ENCODE peak calls at places on chromosomes 13 and 19, in five cellular contexts. One of them, this sample, is unnamed.

GRCh38 chr19:47615714-47616113 is 6.8 kb downstream of the BICRA start:
- DNase-seq in CD8-positive, alpha-beta T cell: no peak
- DNase-seq in cardiac muscle cell: no peak
- DNase-seq in adrenal gland: no peak
- DNase-seq in thoracic aorta: no peak
- DNase-seq in this sample: no peak

GRCh38 chr19:7928741-7929701 is 3.1 kb upstream of the CTXN1 start:
- DNase-seq in CD8-positive, alpha-beta T cell: peak; percentile 75
- DNase-seq in cardiac muscle cell: peak; percentile 92
- DNase-seq in adrenal gland: peak; percentile 70
- DNase-seq in thoracic aorta: no peak
- DNase-seq in this sample: no peak

GRCh38 chr19:18306903-18307681 is 15.8 kb downstream of the LSM4 start:
- DNase-seq in CD8-positive, alpha-beta T cell: peak; percentile 47
- DNase-seq in cardiac muscle cell: no peak
- DNase-seq in adrenal gland: no peak
- DNase-seq in thoracic aorta: no peak
- DNase-seq in this sample: no peak

GRCh38 chr19:39351537-39352037 is 9.4 kb downstream of the SAMD4B start:
- DNase-seq in CD8-positive, alpha-beta T cell: no peak
- DNase-seq in cardiac muscle cell: peak; percentile 8
- DNase-seq in adrenal gland: no peak
- DNase-seq in thoracic aorta: no peak
- DNase-seq in this sample: no peak

GRCh38 chr13:43229506-43229905 is 206.1 kb downstream of the DNAJC15 start:
- DNase-seq in CD8-positive, alpha-beta T cell: no peak
- DNase-seq in cardiac muscle cell: peak; percentile 64
- DNase-seq in adrenal gland: no peak
- DNase-seq in thoracic aorta: no peak
- DNase-seq in this sample: no peak

GRCh38 chr13:44412341-44412935 is 38.8 kb downstream of the SERP2 start:
- DNase-seq in CD8-positive, alpha-beta T cell: no peak
- DNase-seq in cardiac muscle cell: no peak
- DNase-seq in adrenal gland: no peak
- DNase-seq in thoracic aorta: no peak
- DNase-seq in this sample: no peak

GRCh38 chr19:15293751-15294505 is 38.4 kb downstream of the BRD4 start:
- DNase-seq in CD8-positive, alpha-beta T cell: no peak
- DNase-seq in cardiac muscle cell: peak; percentile 73
- DNase-seq in adrenal gland: no peak
- DNase-seq in thoracic aorta: no peak
- DNase-seq in this sample: no peak

GRCh38 chr13:106374631-106375030 is 160.8 kb downstream of the EFNB2 start:
- DNase-seq in CD8-positive, alpha-beta T cell: no peak
- DNase-seq in cardiac muscle cell: no peak
- DNase-seq in adrenal gland: no peak
- DNase-seq in thoracic aorta: no peak
- DNase-seq in this sample: no peak

GRCh38 chr19:16161848-16162247 is 11.5 kb downstream of the CIB3 start:
- DNase-seq in CD8-positive, alpha-beta T cell: no peak
- DNase-seq in cardiac muscle cell: peak; percentile 43
- DNase-seq in adrenal gland: no peak
- DNase-seq in thoracic aorta: no peak
- DNase-seq in this sample: no peak

GRCh38 chr13:57739089-57739488 is 107.5 kb downstream of the PCDH17 start:
- DNase-seq in CD8-positive, alpha-beta T cell: no peak
- DNase-seq in cardiac muscle cell: no peak
- DNase-seq in adrenal gland: no peak
- DNase-seq in thoracic aorta: no peak
- DNase-seq in this sample: no peak

GRCh38 chr19:2339644-2340310 is 11.3 kb downstream of the SPPL2B start:
- DNase-seq in CD8-positive, alpha-beta T cell: no peak
- DNase-seq in cardiac muscle cell: no peak
- DNase-seq in adrenal gland: no peak
- DNase-seq in thoracic aorta: no peak
- DNase-seq in this sample: no peak

GRCh38 chr13:112575295-112575622 is 12.7 kb downstream of the TUBGCP3 start:
- DNase-seq in CD8-positive, alpha-beta T cell: no peak
- DNase-seq in cardiac muscle cell: no peak
- DNase-seq in adrenal gland: no peak
- DNase-seq in thoracic aorta: no peak
- DNase-seq in this sample: no peak

GRCh38 chr13:113028336-113029060 is 59.5 kb downstream of the MCF2L start:
- DNase-seq in CD8-positive, alpha-beta T cell: no peak
- DNase-seq in cardiac muscle cell: no peak
- DNase-seq in adrenal gland: no peak
- DNase-seq in thoracic aorta: no peak
- DNase-seq in this sample: no peak

GRCh38 chr19:13492128-13492527 is 14.2 kb downstream of the CACNA1A start:
- DNase-seq in CD8-positive, alpha-beta T cell: no peak
- DNase-seq in cardiac muscle cell: peak; percentile 89
- DNase-seq in adrenal gland: no peak
- DNase-seq in thoracic aorta: no peak
- DNase-seq in this sample: no peak

GRCh38 chr13:109684836-109685602 is 101.4 kb downstream of the IRS2 start:
- DNase-seq in CD8-positive, alpha-beta T cell: no peak
- DNase-seq in cardiac muscle cell: peak; percentile 84
- DNase-seq in adrenal gland: no peak
- DNase-seq in thoracic aorta: no peak
- DNase-seq in this sample: no peak

GRCh38 chr19:12872941-12873890 is 8.0 kb downstream of the DNASE2 start:
- DNase-seq in CD8-positive, alpha-beta T cell: peak; percentile 28
- DNase-seq in cardiac muscle cell: peak; percentile 71
- DNase-seq in adrenal gland: peak; percentile 87
- DNase-seq in thoracic aorta: no peak
- DNase-seq in this sample: no peak

GRCh38 chr19:50963381-50963780 is 6.0 kb downstream of the KLK6 start:
- DNase-seq in CD8-positive, alpha-beta T cell: no peak
- DNase-seq in cardiac muscle cell: no peak
- DNase-seq in adrenal gland: no peak
- DNase-seq in thoracic aorta: no peak
- DNase-seq in this sample: no peak

GRCh38 chr13:100808848-100809247 is 134.3 kb upstream of the TMTC4 start:
- DNase-seq in CD8-positive, alpha-beta T cell: no peak
- DNase-seq in cardiac muscle cell: no peak
- DNase-seq in adrenal gland: no peak
- DNase-seq in thoracic aorta: no peak
- DNase-seq in this sample: no peak

GRCh38 chr13:99062593-99062992 is 84.7 kb upstream of the DOCK9 start:
- DNase-seq in CD8-positive, alpha-beta T cell: no peak
- DNase-seq in cardiac muscle cell: peak; percentile 43
- DNase-seq in adrenal gland: no peak
- DNase-seq in thoracic aorta: no peak
- DNase-seq in this sample: no peak

GRCh38 chr19:18312021-18312534 is 10.8 kb downstream of the LSM4 start:
- DNase-seq in CD8-positive, alpha-beta T cell: no peak
- DNase-seq in cardiac muscle cell: no peak
- DNase-seq in adrenal gland: no peak
- DNase-seq in thoracic aorta: no peak
- DNase-seq in this sample: no peak

GRCh38 chr13:102686024-102686423 is 8.8 kb downstream of the METTL21C start:
- DNase-seq in CD8-positive, alpha-beta T cell: no peak
- DNase-seq in cardiac muscle cell: no peak
- DNase-seq in adrenal gland: no peak
- DNase-seq in thoracic aorta: no peak
- DNase-seq in this sample: no peak

GRCh38 chr13:51793570-51794273 is 10.2 kb downstream of the DHRS12 start:
- DNase-seq in CD8-positive, alpha-beta T cell: no peak
- DNase-seq in cardiac muscle cell: peak; percentile 72
- DNase-seq in adrenal gland: peak; percentile 71
- DNase-seq in thoracic aorta: no peak
- DNase-seq in this sample: no peak

GRCh38 chr19:16370671-16371391 is 46.2 kb downstream of the KLF2 start:
- DNase-seq in CD8-positive, alpha-beta T cell: peak; percentile 42
- DNase-seq in cardiac muscle cell: no peak
- DNase-seq in adrenal gland: no peak
- DNase-seq in thoracic aorta: no peak
- DNase-seq in this sample: no peak

GRCh38 chr13:97440598-97440997 is 6.6 kb downstream of the RAP2A start:
- DNase-seq in CD8-positive, alpha-beta T cell: no peak
- DNase-seq in cardiac muscle cell: peak; percentile 33
- DNase-seq in adrenal gland: no peak
- DNase-seq in thoracic aorta: no peak
- DNase-seq in this sample: no peak

GRCh38 chr19:58560007-58560887 is 1.8 kb upstream of the UBE2M start:
- DNase-seq in CD8-positive, alpha-beta T cell: no peak
- DNase-seq in cardiac muscle cell: no peak
- DNase-seq in adrenal gland: no peak
- DNase-seq in thoracic aorta: no peak
- DNase-seq in this sample: no peak

GRCh38 chr19:42143341-42144234 is 11.3 kb upstream of the POU2F2 start:
- DNase-seq in CD8-positive, alpha-beta T cell: no peak
- DNase-seq in cardiac muscle cell: peak; percentile 65
- DNase-seq in adrenal gland: no peak
- DNase-seq in thoracic aorta: no peak
- DNase-seq in this sample: peak; percentile 68

GRCh38 chr19:46784262-46785053 is 3.9 kb downstream of the SLC1A5 start:
- DNase-seq in CD8-positive, alpha-beta T cell: peak; percentile 40
- DNase-seq in cardiac muscle cell: peak; percentile 95
- DNase-seq in adrenal gland: peak; percentile 26
- DNase-seq in thoracic aorta: no peak
- DNase-seq in this sample: no peak

GRCh38 chr13:95608640-95609280 is 35.7 kb downstream of the DZIP1 start:
- DNase-seq in CD8-positive, alpha-beta T cell: no peak
- DNase-seq in cardiac muscle cell: no peak
- DNase-seq in adrenal gland: no peak
- DNase-seq in thoracic aorta: no peak
- DNase-seq in this sample: no peak

GRCh38 chr19:42285546-42285945 is 16.4 kb upstream of the PRR19 start:
- DNase-seq in CD8-positive, alpha-beta T cell: no peak
- DNase-seq in cardiac muscle cell: no peak
- DNase-seq in adrenal gland: peak; percentile 34
- DNase-seq in thoracic aorta: no peak
- DNase-seq in this sample: no peak

GRCh38 chr19:38538793-38539528 is 78.8 kb downstream of the MAP4K1 start:
- DNase-seq in CD8-positive, alpha-beta T cell: peak; percentile 24
- DNase-seq in cardiac muscle cell: no peak
- DNase-seq in adrenal gland: no peak
- DNase-seq in thoracic aorta: no peak
- DNase-seq in this sample: no peak

GRCh38 chr13:46288570-46289259 is 77.0 kb downstream of the LRRC63 start:
- DNase-seq in CD8-positive, alpha-beta T cell: no peak
- DNase-seq in cardiac muscle cell: peak; percentile 63
- DNase-seq in adrenal gland: no peak
- DNase-seq in thoracic aorta: no peak
- DNase-seq in this sample: no peak
- TF ChIP-seq CTCF in CD8-positive, alpha-beta T cell: peak; percentile 89
- TF ChIP-seq CTCF in cardiac muscle cell: peak; percentile 86
- TF ChIP-seq CTCF in adrenal gland: peak; percentile 75
- TF ChIP-seq CTCF in thoracic aorta: no peak
- TF ChIP-seq CTCF in this sample: peak; percentile 80

DNA sequence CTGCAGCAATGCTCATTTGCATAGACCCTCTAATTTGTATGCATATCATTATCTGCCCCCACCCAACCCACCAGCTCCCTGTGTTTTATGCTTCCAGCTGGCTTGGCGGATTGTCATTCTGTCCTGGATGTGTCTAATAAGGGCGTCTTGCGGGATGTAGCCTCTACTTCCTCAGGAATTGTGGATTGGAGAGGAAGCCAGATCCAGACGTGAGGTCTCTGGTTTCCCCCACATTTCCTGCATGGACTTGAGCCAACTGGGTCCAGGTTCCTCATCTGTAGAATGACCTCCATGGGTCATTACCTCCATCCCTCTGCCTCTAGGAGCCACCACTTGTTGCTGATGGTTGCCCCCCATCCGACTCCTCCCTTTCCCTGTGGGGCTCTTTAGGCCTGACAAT is 7.3 kb downstream of the TNFSF14 start:
- DNase-seq in CD8-positive, alpha-beta T cell: no peak
- DNase-seq in cardiac muscle cell: no peak
- DNase-seq in adrenal gland: no peak
- DNase-seq in thoracic aorta: no peak
- DNase-seq in this sample: no peak
- TF ChIP-seq CTCF in CD8-positive, alpha-beta T cell: no peak
- TF ChIP-seq CTCF in cardiac muscle cell: no peak
- TF ChIP-seq CTCF in adrenal gland: no peak
- TF ChIP-seq CTCF in thoracic aorta: no peak
- TF ChIP-seq CTCF in this sample: no peak

GRCh38 chr13:93640452-93640851 is 413.8 kb downstream of the GPC6 start:
- DNase-seq in CD8-positive, alpha-beta T cell: no peak
- DNase-seq in cardiac muscle cell: no peak
- DNase-seq in adrenal gland: no peak
- DNase-seq in thoracic aorta: no peak
- DNase-seq in this sample: no peak

GRCh38 chr13:93637852-93638251 is 411.2 kb downstream of the GPC6 start:
- DNase-seq in CD8-positive, alpha-beta T cell: no peak
- DNase-seq in cardiac muscle cell: no peak
- DNase-seq in adrenal gland: no peak
- DNase-seq in thoracic aorta: no peak
- DNase-seq in this sample: no peak

DNA sequence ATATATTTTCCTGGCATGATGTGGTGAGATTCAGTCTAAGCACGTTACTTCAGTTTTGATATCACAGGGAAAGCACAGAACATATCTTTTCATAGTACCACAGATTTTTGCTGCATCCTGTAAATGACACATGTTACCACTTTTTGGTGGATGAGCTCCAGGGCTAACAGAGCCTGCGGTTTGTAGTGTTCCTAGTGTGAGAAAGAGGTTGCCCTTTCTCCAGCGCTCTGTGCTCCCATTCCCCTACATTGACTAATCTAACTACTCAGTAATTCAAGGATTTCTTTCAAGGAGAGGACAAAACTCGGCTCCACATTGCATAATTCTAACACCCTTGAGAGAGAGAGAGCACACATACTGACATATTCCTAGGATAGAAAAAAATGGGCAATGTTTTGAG is 409.1 kb downstream of the GPC6 start:
- DNase-seq in CD8-positive, alpha-beta T cell: no peak
- DNase-seq in cardiac muscle cell: peak; percentile 90
- DNase-seq in adrenal gland: no peak
- DNase-seq in thoracic aorta: no peak
- DNase-seq in this sample: no peak
- TF ChIP-seq CTCF in CD8-positive, alpha-beta T cell: no peak
- TF ChIP-seq CTCF in cardiac muscle cell: no peak
- TF ChIP-seq CTCF in adrenal gland: no peak
- TF ChIP-seq CTCF in thoracic aorta: no peak
- TF ChIP-seq CTCF in this sample: no peak

DNA sequence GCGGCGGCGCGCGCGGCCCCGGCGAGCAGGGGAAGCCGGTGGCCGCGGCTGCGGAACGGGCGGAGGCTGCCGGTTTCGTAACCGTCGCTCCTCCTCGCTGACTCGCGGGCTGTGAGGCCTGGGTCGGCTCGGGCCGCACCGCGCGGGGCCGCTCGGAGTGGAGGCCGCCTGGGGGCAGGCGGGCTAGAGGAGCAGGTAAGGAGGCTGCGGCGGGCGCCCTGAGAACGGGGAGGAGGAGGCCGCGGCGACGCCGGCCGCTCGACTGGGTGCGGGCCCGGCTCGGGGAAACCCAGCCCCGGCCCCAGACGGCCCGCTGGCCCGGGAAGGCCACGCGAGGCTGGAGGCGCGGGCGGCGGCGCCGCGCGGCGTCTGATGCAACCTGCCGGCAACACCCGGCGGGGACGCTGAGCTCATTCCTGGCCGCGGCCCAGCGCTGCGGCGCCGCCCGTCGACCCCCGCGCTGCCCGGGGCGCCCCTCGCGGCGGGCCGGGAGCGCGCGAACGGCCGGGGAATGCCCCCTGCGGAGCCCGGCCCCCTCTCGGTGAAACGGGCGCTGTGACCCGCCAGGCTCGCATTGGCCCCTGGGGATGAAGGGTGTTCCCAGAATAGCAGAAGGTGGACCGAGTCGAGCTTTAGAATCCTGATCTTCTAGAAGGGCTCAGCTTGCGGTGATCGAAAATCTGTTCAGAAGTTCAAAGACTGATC is at the start of gene CEBPG:
- DNase-seq in CD8-positive, alpha-beta T cell: peak; percentile 52
- DNase-seq in cardiac muscle cell: peak; percentile 73
- DNase-seq in adrenal gland: no peak
- DNase-seq in thoracic aorta: no peak
- DNase-seq in this sample: peak; percentile 69
- TF ChIP-seq CTCF in CD8-positive, alpha-beta T cell: no peak
- TF ChIP-seq CTCF in cardiac muscle cell: no peak
- TF ChIP-seq CTCF in adrenal gland: no peak
- TF ChIP-seq CTCF in thoracic aorta: no peak
- TF ChIP-seq CTCF in this sample: peak; percentile 48